ENCODE peak calls at places on chromosomes 12 and 14, in five cellular contexts. V, O, X, N and R are unnamed samples.

GRCh38 chr14:27371209-27371608 is 773.4 kb upstream of the NOVA1 start:
- DNase-seq in O (no peak), V (no peak), N (no peak), X (no peak), R (no peak)

GRCh38 chr12:109510196-109510595 is 32.8 kb downstream of the UBE3B start:
- DNase-seq in N (no peak), O (no peak), V (no peak), X (no peak), R (no peak)

GRCh38 chr12:127629066-127629820 is 637.7 kb upstream of the TMEM132C start:
- DNase-seq in X (no peak), N (no peak), V (no peak), O (peak), R (no peak)

GRCh38 chr12:31850268-31850667 is 108.9 kb upstream of the RESF1 start:
- DNase-seq in V (no peak), X (no peak), N (no peak), O (no peak), R (no peak)

GRCh38 chr12:94384030-94384429 is 75.6 kb downstream of the CEP83 start:
- DNase-seq in N (no peak), V (no peak), O (no peak), X (no peak), R (no peak)

GRCh38 chr14:71472281-71472960 is 459.8 kb upstream of the RGS6 start:
- DNase-seq in N (no peak), X (no peak), V (no peak), O (peak), R (no peak)

GRCh38 chr12:10170199-10170598 is 1.7 kb downstream of the OLR1 start:
- DNase-seq in N (no peak), X (peak), O (no peak), V (no peak), R (no peak)

GRCh38 chr12:57111046-57111698 is at the start of gene STAT6:
- DNase-seq in N (no peak), O (peak), X (peak), V (peak), R (no peak)

GRCh38 chr12:76025601-76026575 is 5.7 kb downstream of the PHLDA1 start:
- DNase-seq in X (peak), O (peak), V (no peak), N (no peak), R (no peak)

GRCh38 chr12:52007158-52007921 is 594 bp downstream of the TAMALIN start:
- DNase-seq in N (no peak), V (no peak), X (no peak), O (no peak), R (no peak)

DNA sequence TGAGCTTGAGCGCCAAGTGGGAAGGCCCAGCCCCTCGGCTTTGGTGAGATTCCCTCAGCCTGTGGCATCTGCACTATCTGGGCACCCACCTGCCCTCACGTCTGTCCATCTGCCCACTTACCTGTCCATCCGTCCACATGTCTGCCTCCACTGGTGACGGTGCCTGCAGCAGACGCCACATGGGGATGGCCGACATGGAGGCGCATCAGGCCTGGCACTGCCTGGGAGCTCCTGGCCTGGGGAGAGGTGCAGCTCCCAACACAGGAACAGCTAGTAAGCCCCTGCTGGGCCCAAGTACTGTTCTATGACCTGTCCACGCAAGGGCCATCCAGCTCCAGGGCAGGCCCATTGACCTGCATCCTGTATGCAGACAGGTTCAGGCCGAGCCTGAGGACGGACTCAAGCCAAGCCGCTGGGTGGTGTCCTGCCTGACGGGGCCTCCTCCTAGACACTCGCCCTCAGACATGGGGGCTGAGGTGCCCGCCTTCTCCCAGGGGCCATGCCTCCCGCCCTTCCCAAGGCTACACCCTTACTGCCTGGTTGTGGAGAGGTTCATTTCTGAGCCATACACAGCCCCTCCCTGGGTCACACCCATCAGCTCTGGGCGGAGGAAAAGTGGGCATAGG is 192.1 kb upstream of the C14orf180 start:
- DNase-seq in X (no peak), V (no peak), N (no peak), O (no peak), R (no peak)
- TF ChIP-seq RCOR1 in X (no peak), V (no peak), N (no peak), O (no peak), R (no peak)

GRCh38 chr12:117192057-117192456 is 1.8 kb upstream of the FBXO21 start:
- DNase-seq in X (peak), N (no peak), O (no peak), V (no peak), R (no peak)

GRCh38 chr12:117188961-117189724 is 1.1 kb downstream of the FBXO21 start:
- DNase-seq in V (no peak), X (peak), N (no peak), O (peak), R (no peak)

GRCh38 chr12:117190210-117190781 is at the start of gene FBXO21:
- DNase-seq in X (peak), O (peak), N (peak), V (peak), R (peak)

GRCh38 chr12:117188121-117188665 is 2.1 kb downstream of the FBXO21 start:
- DNase-seq in X (no peak), N (no peak), V (no peak), O (no peak), R (no peak)

GRCh38 chr12:117189725-117190209 is 503 bp downstream of the FBXO21 start:
- DNase-seq in N (no peak), O (peak), V (peak), X (peak), R (peak)
- TF ChIP-seq RCOR1 in N (peak), O (no peak), V (peak), X (no peak), R (no peak)

GRCh38 chr12:39341179-39341578 is 101.7 kb downstream of the KIF21A start:
- DNase-seq in V (no peak), N (peak), X (no peak), O (no peak), R (no peak)
- TF ChIP-seq RCOR1 in V (no peak), N (no peak), X (no peak), O (no peak), R (no peak)

GRCh38 chr14:54566410-54567223 is at the start of gene SAMD4A:
- DNase-seq in N (no peak), X (peak), O (peak), V (peak), R (peak)
- TF ChIP-seq RCOR1 in N (no peak), X (no peak), O (no peak), V (peak), R (no peak)

GRCh38 chr12:12172106-12172511 is 94.7 kb downstream of the LRP6 start:
- DNase-seq in V (no peak), X (no peak), O (peak), N (peak), R (no peak)
- TF ChIP-seq RCOR1 in V (no peak), X (no peak), O (no peak), N (peak), R (no peak)

GRCh38 chr12:120488057-120488660 is 7.8 kb upstream of the DYNLL1 start:
- DNase-seq in N (no peak), V (peak), O (no peak), X (no peak), R (no peak)
- TF ChIP-seq RCOR1 in N (no peak), V (no peak), O (no peak), X (no peak), R (no peak)

DNA sequence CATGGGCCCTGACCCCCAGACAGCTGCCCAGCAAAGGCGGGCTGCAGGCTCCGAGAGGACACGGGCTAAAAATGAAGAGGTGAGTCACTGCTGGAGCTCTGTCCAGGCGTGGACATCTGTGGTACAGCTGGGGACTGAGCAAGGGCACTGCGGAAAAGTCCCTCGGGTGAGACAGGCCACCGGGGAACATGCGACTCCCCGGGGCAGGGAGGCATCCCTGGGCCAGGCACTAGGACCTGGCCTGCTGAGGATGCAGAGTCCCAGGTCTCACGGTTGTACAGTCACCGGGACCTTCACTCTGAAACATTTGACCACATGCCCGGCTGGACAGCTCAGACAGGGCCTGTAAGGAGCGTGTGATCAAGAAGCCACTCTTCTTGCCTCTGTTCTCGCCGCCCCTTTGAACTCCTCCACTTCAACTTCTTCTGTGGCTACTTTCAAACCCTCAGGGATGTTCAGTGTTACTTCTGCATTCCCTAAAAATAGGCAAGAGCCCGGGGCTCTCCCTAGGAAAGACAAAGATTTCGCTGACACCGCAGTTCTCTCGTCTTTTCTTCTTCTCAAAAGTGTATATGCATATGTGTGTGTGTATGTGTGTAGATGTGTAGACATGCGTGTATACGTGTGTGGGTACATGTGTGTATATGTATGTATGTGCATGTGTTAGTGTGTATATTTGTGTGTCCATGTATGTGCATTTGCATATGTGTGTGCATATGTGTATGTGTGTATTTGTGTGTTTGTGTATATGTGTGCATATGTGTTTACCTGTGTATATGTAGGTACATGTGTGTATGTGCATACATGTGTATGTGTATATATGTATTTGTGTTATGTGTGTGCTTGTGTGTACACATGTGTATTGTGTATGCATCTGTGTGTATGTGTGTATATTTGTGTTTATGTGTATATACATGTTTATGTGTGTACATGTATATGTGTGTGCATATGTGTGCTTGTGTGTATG is 5.0 kb upstream of the RFLNA start:
- DNase-seq in V (no peak), N (no peak), O (peak), X (no peak), R (peak)
- TF ChIP-seq RCOR1 in V (no peak), N (no peak), O (no peak), X (no peak), R (no peak)

DNA sequence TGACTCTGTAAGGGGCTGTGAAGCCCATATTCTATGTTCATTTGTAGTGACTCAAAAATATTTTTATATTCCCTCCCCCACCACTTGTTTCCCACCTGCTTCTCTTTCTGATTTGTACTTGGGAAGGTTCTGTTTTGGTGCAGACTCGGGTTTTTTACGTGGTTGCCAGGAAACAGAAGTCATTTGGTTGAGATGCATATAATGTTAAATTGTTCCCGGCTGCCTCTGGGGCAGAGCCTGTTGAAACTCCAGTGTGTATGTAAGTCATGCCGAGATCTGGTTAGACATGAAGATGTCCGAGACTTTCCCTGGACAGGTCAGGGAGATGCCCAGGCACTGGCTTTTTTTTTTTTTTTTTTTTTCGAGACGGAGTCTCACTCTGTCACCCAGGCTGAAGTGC is 13.9 kb upstream of the FBXO21 start:
- DNase-seq in X (no peak), N (no peak), V (no peak), O (no peak), R (peak)
- TF ChIP-seq RCOR1 in X (no peak), N (no peak), V (no peak), O (no peak), R (no peak)

DNA sequence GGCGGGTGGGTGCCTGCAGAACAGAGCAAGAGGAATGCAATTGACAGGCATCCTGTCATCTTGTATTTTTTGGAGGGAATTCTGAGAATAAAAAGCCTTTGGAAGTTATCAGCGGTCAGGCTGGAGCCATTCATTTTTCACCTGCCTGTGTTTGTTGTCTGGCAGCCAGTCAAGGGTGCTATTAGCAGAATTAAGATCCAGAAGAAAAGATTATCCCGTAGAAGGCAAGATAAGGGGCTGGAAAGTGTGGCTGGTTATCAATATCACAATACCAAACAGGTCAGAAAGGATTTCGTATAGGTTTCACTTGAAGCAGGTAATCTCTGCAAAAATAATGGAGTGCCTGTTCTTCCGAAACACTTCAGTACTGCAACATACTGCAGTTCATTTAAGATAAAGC is 171.3 kb upstream of the CDKN3 start:
- DNase-seq in O (no peak), N (no peak), X (no peak), V (no peak), R (peak)
- TF ChIP-seq RCOR1 in O (no peak), N (no peak), X (no peak), V (no peak), R (peak)